ENCODE peak calls at places on chromosomes 5 and 9, in eight cellular contexts. One of them, this sample, is unnamed.
A peak's percentile ranks its signal among the peaks of the same experiment; 100 is the strongest.

GRCh38 chr5:173984218-173984617 is 4.8 kb upstream of the C5orf47 start:
- DNase-seq in A172: peak; percentile 32
- DNase-seq in T-helper 9 cell: no peak
- DNase-seq in A549: peak; percentile 49
- DNase-seq in WTC11: no peak
- DNase-seq in H54: no peak
- DNase-seq in cardiac muscle cell: peak; percentile 58
- DNase-seq in astrocyte: no peak
- DNase-seq in this sample: no peak

GRCh38 chr9:15372385-15373200 is 50.1 kb upstream of the SNAPC3 start:
- DNase-seq in T-helper 9 cell: no peak
- DNase-seq in A172: no peak
- DNase-seq in astrocyte: no peak
- DNase-seq in WTC11: no peak
- DNase-seq in H54: no peak
- DNase-seq in A549: no peak
- DNase-seq in cardiac muscle cell: no peak
- DNase-seq in this sample: no peak

GRCh38 chr9:136050266-136050705 is 44.8 kb downstream of the NACC2 start:
- DNase-seq in A172: no peak
- DNase-seq in T-helper 9 cell: no peak
- DNase-seq in H54: no peak
- DNase-seq in cardiac muscle cell: no peak
- DNase-seq in A549: no peak
- DNase-seq in astrocyte: no peak
- DNase-seq in WTC11: no peak
- DNase-seq in this sample: no peak

GRCh38 chr5:10315824-10316509 is 8.3 kb upstream of the CMBL start:
- DNase-seq in cardiac muscle cell: no peak
- DNase-seq in WTC11: no peak
- DNase-seq in astrocyte: no peak
- DNase-seq in A172: no peak
- DNase-seq in H54: no peak
- DNase-seq in A549: no peak
- DNase-seq in T-helper 9 cell: no peak
- DNase-seq in this sample: no peak

GRCh38 chr5:132747693-132748440 is 641 bp downstream of the CCNI2 start:
- DNase-seq in A172: no peak
- DNase-seq in H54: no peak
- DNase-seq in cardiac muscle cell: peak; percentile 7
- DNase-seq in A549: no peak
- DNase-seq in astrocyte: no peak
- DNase-seq in WTC11: peak; percentile 60
- DNase-seq in T-helper 9 cell: peak; percentile 41
- DNase-seq in this sample: no peak

GRCh38 chr9:79581388-79581787 is 9.6 kb downstream of the TLE4 start:
- DNase-seq in T-helper 9 cell: no peak
- DNase-seq in A549: no peak
- DNase-seq in astrocyte: peak; percentile 69
- DNase-seq in A172: no peak
- DNase-seq in cardiac muscle cell: no peak
- DNase-seq in WTC11: no peak
- DNase-seq in H54: no peak
- DNase-seq in this sample: no peak

GRCh38 chr5:453725-454481 is 10.9 kb downstream of the EXOC3 start:
- DNase-seq in A172: no peak
- DNase-seq in cardiac muscle cell: no peak
- DNase-seq in WTC11: no peak
- DNase-seq in T-helper 9 cell: no peak
- DNase-seq in A549: no peak
- DNase-seq in astrocyte: no peak
- DNase-seq in H54: no peak
- DNase-seq in this sample: no peak

GRCh38 chr9:87464110-87464991 is 33.3 kb upstream of the DAPK1 start:
- DNase-seq in WTC11: no peak
- DNase-seq in T-helper 9 cell: no peak
- DNase-seq in H54: no peak
- DNase-seq in cardiac muscle cell: no peak
- DNase-seq in A172: peak; percentile 50
- DNase-seq in A549: no peak
- DNase-seq in astrocyte: no peak
- DNase-seq in this sample: no peak

GRCh38 chr5:82165740-82166530 is 112.2 kb downstream of the RPS23 start:
- DNase-seq in WTC11: peak; percentile 27
- DNase-seq in astrocyte: peak; percentile 94
- DNase-seq in H54: no peak
- DNase-seq in A172: peak; percentile 84
- DNase-seq in cardiac muscle cell: peak; percentile 82
- DNase-seq in A549: peak; percentile 93
- DNase-seq in T-helper 9 cell: peak; percentile 2
- DNase-seq in this sample: peak; percentile 94

GRCh38 chr9:98045234-98046160 is 11.0 kb upstream of the NANS start:
- DNase-seq in H54: no peak
- DNase-seq in cardiac muscle cell: no peak
- DNase-seq in astrocyte: no peak
- DNase-seq in T-helper 9 cell: peak; percentile 3
- DNase-seq in A549: peak; percentile 47
- DNase-seq in WTC11: no peak
- DNase-seq in A172: peak; percentile 59
- DNase-seq in this sample: no peak

GRCh38 chr9:22097712-22098111 is 88.6 kb upstream of the CDKN2B start:
- DNase-seq in A549: no peak
- DNase-seq in WTC11: no peak
- DNase-seq in astrocyte: peak; percentile 94
- DNase-seq in cardiac muscle cell: no peak
- DNase-seq in T-helper 9 cell: no peak
- DNase-seq in A172: no peak
- DNase-seq in H54: no peak
- DNase-seq in this sample: no peak

This sample was measured in skeletal muscle cell.